ENCODE peak calls at places on chromosomes 5 and 9, in six cellular contexts. C is kidney, U is right lobe of liver, M is A673, H is aorta, L is psoas muscle. Y is an unnamed sample.

GRCh38 chr5:171961117-171961516 is 45.3 kb downstream of the FBXW11 start:
- DNase-seq in C (no peak), U (no peak), M (no peak), H (no peak), L (no peak), Y (no peak)

GRCh38 chr5:38370341-38371100 is 112.2 kb downstream of the EGFLAM start:
- DNase-seq in C (no peak), U (no peak), M (no peak), H (no peak), L (no peak), Y (no peak)

GRCh38 chr9:78278801-78279200 is 18.1 kb upstream of the PSAT1 start:
- DNase-seq in C (no peak), U (no peak), M (no peak), H (no peak), L (no peak), Y (no peak)

GRCh38 chr9:108469654-108470053 is 386.1 kb downstream of the ACTL7B start:
- DNase-seq in C (no peak), U (no peak), M (no peak), H (no peak), L (no peak), Y (peak; percentile 50)

GRCh38 chr5:172494630-172495505 is 40.5 kb upstream of the SH3PXD2B start:
- DNase-seq in C (no peak), U (no peak), M (no peak), H (no peak), L (no peak), Y (no peak)

GRCh38 chr5:177546262-177546741 is 8.1 kb downstream of the FAM193B start:
- DNase-seq in C (no peak), U (peak; percentile 51), M (peak; percentile 79), H (peak; percentile 79), L (peak; percentile 77), Y (no peak)

GRCh38 chr9:78365979-78366697 is 69.2 kb downstream of the PSAT1 start:
- DNase-seq in C (no peak), U (no peak), M (peak; percentile 10), H (no peak), L (no peak), Y (no peak)

GRCh38 chr5:107812570-107813141 is 141.9 kb upstream of the EFNA5 start:
- DNase-seq in C (no peak), U (no peak), M (no peak), H (no peak), L (no peak), Y (no peak)

GRCh38 chr9:36163049-36163839 is 5.9 kb upstream of the CCIN start:
- DNase-seq in C (peak; percentile 90), U (peak; percentile 36), M (no peak), H (peak; percentile 90), L (peak; percentile 85), Y (no peak)

GRCh38 chr5:103993028-103993427 is 430.4 kb upstream of the NUDT12 start:
- DNase-seq in C (no peak), U (no peak), M (peak; percentile 82), H (no peak), L (no peak), Y (no peak)

GRCh38 chr5:160342413-160342941 is 27.9 kb downstream of the C1QTNF2 start:
- DNase-seq in C (no peak), U (no peak), M (no peak), H (no peak), L (no peak), Y (no peak)

GRCh38 chr5:138696501-138696900 is 56.7 kb upstream of the CTNNA1 start:
- DNase-seq in C (no peak), U (no peak), M (no peak), H (no peak), L (no peak), Y (no peak)

GRCh38 chr9:111854799-111855198 is 41.8 kb upstream of the UGCG start:
- DNase-seq in C (no peak), U (no peak), M (no peak), H (no peak), L (no peak), Y (no peak)

GRCh38 chr5:82549263-82549662 is 271.1 kb upstream of the RPS23 start:
- DNase-seq in C (no peak), U (no peak), M (no peak), H (no peak), L (no peak), Y (no peak)

GRCh38 chr5:616342-617039 is 4.4 kb downstream of the CEP72 start:
- DNase-seq in C (peak; percentile 35), U (peak; percentile 19), M (no peak), H (peak; percentile 43), L (peak; percentile 44), Y (peak; percentile 32)

GRCh38 chr5:43312699-43313034 is 545 bp downstream of the HMGCS1 start:
- DNase-seq in C (no peak), U (no peak), M (no peak), H (no peak), L (no peak), Y (no peak)

GRCh38 chr9:105206821-105207699 is 37.4 kb upstream of the SLC44A1 start:
- DNase-seq in C (no peak), U (no peak), M (no peak), H (no peak), L (no peak), Y (no peak)

GRCh38 chr9:18834740-18835361 is 198.2 kb downstream of the SAXO1 start:
- DNase-seq in C (no peak), U (no peak), M (no peak), H (no peak), L (no peak), Y (no peak)

GRCh38 chr5:135327429-135328127 is 71.5 kb downstream of the MACROH2A1 start:
- DNase-seq in C (no peak), U (no peak), M (no peak), H (no peak), L (no peak), Y (no peak)

DNA sequence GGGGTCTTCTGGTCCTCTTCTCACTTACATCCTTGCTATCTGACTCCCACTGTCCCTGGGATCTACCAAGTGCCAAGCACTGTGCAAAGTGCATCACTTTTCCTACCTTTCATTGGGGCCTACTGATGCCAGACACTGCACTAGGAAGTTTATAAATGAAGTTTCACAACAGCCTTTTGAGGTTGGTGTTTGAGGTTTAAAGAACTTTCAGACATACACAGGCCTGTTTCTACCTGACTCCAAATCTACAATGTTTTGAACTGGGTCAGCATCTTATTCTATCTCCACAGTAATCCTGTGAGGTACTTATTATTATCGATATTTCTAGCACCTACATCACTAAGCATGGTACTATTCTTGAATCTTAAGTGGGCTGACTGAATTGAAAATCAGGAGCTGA is 227.7 kb downstream of the ZSWIM6 start:
- DNase-seq in C (no peak), U (no peak), M (no peak), H (no peak), L (no peak), Y (no peak)
- H3K4me1 ChIP-seq in C (no peaks in the 10 kb centered on the region), U (no peaks in the 10 kb centered on the region), M (no peaks in the 10 kb centered on the region), H (no peaks in the 10 kb centered on the region), L (no peaks in the 10 kb centered on the region), Y (no peaks in the 10 kb centered on the region)

GRCh38 chr5:133026664-133027153 is 360 bp upstream of the ZCCHC10 start:
- DNase-seq in C (no peak), U (no peak), M (no peak), H (no peak), L (no peak), Y (no peak)
- H3K4me1 ChIP-seq in C (no peaks in the 10 kb centered on the region), U (no peaks in the 10 kb centered on the region), M (no peaks in the 10 kb centered on the region), H (no peaks in the 10 kb centered on the region), L (peaks cover 16% of the 10 kb centered on the region), Y (peaks cover 21% of the 10 kb centered on the region)

GRCh38 chr5:96885518-96886338 is 9.4 kb downstream of the ERAP2 start:
- DNase-seq in C (no peak), U (no peak), M (no peak), H (no peak), L (no peak), Y (no peak)
- H3K4me1 ChIP-seq in C (no peaks in the 10 kb centered on the region), U (no peaks in the 10 kb centered on the region), M (peaks cover 10% of the 10 kb centered on the region), H (no peaks in the 10 kb centered on the region), L (peaks cover 17% of the 10 kb centered on the region), Y (peaks cover 31% of the 10 kb centered on the region)

GRCh38 chr9:110048473-110048975 is 159.4 kb downstream of the C9orf152 start:
- DNase-seq in C (peak; percentile 93), U (peak; percentile 83), M (peak; percentile 80), H (peak; percentile 94), L (peak; percentile 76), Y (peak; percentile 82)
- H3K4me1 ChIP-seq in C (no peaks in the 10 kb centered on the region), U (no peaks in the 10 kb centered on the region), M (no peaks in the 10 kb centered on the region), H (no peaks in the 10 kb centered on the region), L (peaks cover 8% of the 10 kb centered on the region), Y (peaks cover 46% of the 10 kb centered on the region)

GRCh38 chr5:32156635-32157034 is 17.5 kb downstream of the GOLPH3 start:
- DNase-seq in C (no peak), U (no peak), M (no peak), H (no peak), L (no peak), Y (no peak)

GRCh38 chr5:32157078-32157477 is 17.0 kb downstream of the GOLPH3 start:
- DNase-seq in C (no peak), U (no peak), M (no peak), H (no peak), L (no peak), Y (no peak)

GRCh38 chr5:32160228-32160627 is 13.9 kb downstream of the GOLPH3 start:
- DNase-seq in C (no peak), U (no peak), M (no peak), H (no peak), L (no peak), Y (no peak)

GRCh38 chr5:32159328-32160072 is 14.6 kb downstream of the GOLPH3 start:
- DNase-seq in C (no peak), U (no peak), M (no peak), H (no peak), L (no peak), Y (no peak)

DNA sequence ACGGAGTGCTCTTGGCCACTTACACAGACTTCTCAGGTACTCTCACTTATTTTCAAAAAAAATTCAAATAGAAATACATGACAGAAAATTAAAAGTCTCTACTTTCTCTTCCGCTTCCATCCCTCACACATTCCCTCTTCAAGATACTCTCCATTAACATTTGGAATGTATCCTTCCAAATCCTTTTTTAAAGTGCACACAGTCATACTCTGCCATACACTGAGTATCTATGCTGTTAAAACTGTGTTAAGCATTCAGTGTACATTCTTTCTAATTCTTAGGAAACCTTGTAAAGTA is 15.5 kb downstream of the GOLPH3 start:
- DNase-seq in C (no peak), U (no peak), M (no peak), H (no peak), L (no peak), Y (no peak)
- H3K4me1 ChIP-seq in C (peaks cover 17% of the 10 kb centered on the region), U (peaks cover 17% of the 10 kb centered on the region), M (peaks cover 12% of the 10 kb centered on the region), H (peaks cover 3% of the 10 kb centered on the region), L (peaks cover 53% of the 10 kb centered on the region), Y (peaks cover 52% of the 10 kb centered on the region)